ENCODE peak calls at places on chromosomes 5 and 9, in nine cellular contexts. X is hepatocyte, K is Karpas-422, L is neuronal stem cell, Z is astrocyte, A is neural progenitor cell, Y is PC-9, J is H9, M is keratinocyte. F is an unnamed sample.

GRCh38 chr5:169686137-169686536 is 49.1 kb downstream of the DOCK2 start:
- DNase-seq in M (no peak), L (no peak), K (peak; percentile 61), A (no peak), Y (no peak), J (no peak), X (no peak), Z (no peak), F (no peak)

GRCh38 chr5:147887026-147887627 is 8.6 kb downstream of the SCGB3A2 start:
- DNase-seq in X (peak; percentile 55), L (no peak), A (peak; percentile 23), J (no peak), K (peak; percentile 77), Z (no peak), Y (peak; percentile 27), M (no peak), F (no peak)

GRCh38 chr5:172505403-172505759 is 51.1 kb upstream of the SH3PXD2B start:
- DNase-seq in Z (no peak), J (peak; percentile 8), Y (no peak), K (no peak), X (no peak), L (no peak), M (no peak), A (no peak), F (no peak)

GRCh38 chr9:135961277-135961705 is at the start of gene UBAC1:
- DNase-seq in Z (peak; percentile 86), L (peak; percentile 94), K (peak; percentile 99), Y (peak; percentile 87), X (peak; percentile 97), J (peak; percentile 96), A (peak; percentile 98), M (peak; percentile 49), F (peak; percentile 94)

GRCh38 chr9:70258692-70259511 is at the start of gene SMC5:
- DNase-seq in M (peak; percentile 61), A (peak; percentile 93), L (peak; percentile 89), K (peak; percentile 96), J (peak; percentile 90), X (peak; percentile 97), Y (peak; percentile 95), Z (peak; percentile 88), F (peak; percentile 93)

GRCh38 chr5:150210644-150211043 is 20.8 kb downstream of the SLC6A7 start:
- DNase-seq in K (no peak), M (no peak), Y (no peak), X (no peak), A (no peak), J (no peak), Z (no peak), L (no peak), F (no peak)

GRCh38 chr5:135113323-135113722 is 79.3 kb upstream of the PITX1 start:
- DNase-seq in K (no peak), J (no peak), M (no peak), Y (no peak), Z (no peak), A (no peak), X (no peak), L (no peak), F (no peak)

GRCh38 chr5:133006653-133007052 is 19.7 kb downstream of the ZCCHC10 start:
- DNase-seq in M (no peak), L (no peak), X (no peak), Z (peak; percentile 11), K (no peak), Y (no peak), J (no peak), A (no peak), F (no peak)

GRCh38 chr5:83345423-83345822 is 126.1 kb upstream of the VCAN start:
- DNase-seq in K (no peak), L (no peak), A (no peak), Z (no peak), M (no peak), J (no peak), X (no peak), Y (no peak), F (no peak)

GRCh38 chr9:106773750-106774149 is 89.2 kb upstream of the ZNF462 start:
- DNase-seq in L (no peak), J (no peak), K (no peak), X (no peak), A (no peak), Z (no peak), Y (no peak), M (peak; percentile 26), F (no peak)
- H2AFZ ChIP-seq in L (no peak overlapping the region), J (no peak overlapping the region), K (no peak overlapping the region), X (no peak overlapping the region), A (no peak overlapping the region), Z (no peak overlapping the region), Y (no peak overlapping the region), M (peak overlapping the region; percentile 55), F (no peak overlapping the region)

DNA sequence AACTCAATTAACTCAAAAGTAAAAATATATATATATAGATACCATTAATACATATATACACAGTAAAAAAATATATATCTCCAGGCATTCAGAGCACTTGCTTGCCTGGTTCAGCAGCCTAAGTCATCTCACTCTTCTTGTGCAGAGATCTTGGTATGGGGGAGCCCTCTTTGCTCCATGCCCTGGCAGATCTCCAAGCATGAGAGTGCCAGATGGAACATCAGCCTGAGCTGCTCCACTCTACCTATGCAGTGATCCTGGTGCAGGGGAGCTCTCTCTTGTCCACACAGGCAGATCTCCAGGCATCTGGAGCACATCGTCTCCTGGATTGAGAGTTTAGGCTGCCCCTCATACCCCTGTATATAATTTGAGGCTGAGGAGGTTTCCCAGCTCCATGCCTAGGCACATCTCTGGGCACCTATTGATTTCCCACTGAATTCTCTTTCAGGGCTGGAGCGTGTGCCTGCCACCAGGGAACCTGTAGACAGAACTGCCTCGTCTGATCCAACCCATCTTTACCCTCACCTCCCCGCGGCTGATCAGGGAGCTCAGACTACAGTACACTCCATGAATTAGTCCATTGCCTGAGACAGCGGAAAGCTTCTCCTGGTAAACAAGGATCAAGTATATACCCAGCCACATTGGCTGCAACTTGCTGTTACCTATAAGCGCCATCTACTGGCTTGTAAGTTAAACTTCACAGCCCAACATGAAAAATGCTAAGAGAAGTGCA is 342.4 kb upstream of the GRIA1 start:
- DNase-seq in A (peak; percentile 82), K (peak; percentile 71), X (peak; percentile 79), M (no peak), J (peak; percentile 58), Z (peak; percentile 54), Y (peak; percentile 1), L (peak; percentile 20), F (peak; percentile 49)
- H2AFZ ChIP-seq in A (peak overlapping the region; percentile 60), K (no peak overlapping the region), X (no peak overlapping the region), M (peak overlapping the region; percentile 60), J (no peak overlapping the region), Z (no peak overlapping the region), Y (no peak overlapping the region), L (no peak overlapping the region), F (no peak overlapping the region)

DNA sequence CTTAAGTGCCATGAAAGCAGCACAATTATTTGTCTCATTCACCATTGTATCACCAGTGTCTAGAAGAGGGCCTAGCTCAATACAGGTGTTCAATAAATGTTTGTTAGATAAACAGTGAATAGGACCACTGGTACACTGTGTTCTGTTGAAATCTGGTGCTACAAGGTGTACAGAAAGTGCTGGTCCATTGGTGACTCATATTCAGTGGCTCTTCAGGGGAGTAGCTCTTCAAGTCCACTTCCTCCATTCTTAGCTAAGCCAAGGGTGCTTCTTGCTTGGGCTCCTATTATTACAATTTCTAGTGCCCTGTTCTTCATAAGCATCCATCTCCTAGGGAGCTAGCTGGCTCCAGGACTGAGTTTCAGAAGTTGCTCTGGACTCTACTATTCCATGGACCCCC is 6.4 kb upstream of the FCHO2 start:
- DNase-seq in L (no peak), X (no peak), Z (no peak), K (no peak), M (no peak), Y (no peak), A (no peak), J (no peak), F (no peak)
- H2AFZ ChIP-seq in L (no peak overlapping the region), X (no peak overlapping the region), Z (no peak overlapping the region), K (no peak overlapping the region), M (no peak overlapping the region), Y (no peak overlapping the region), A (no peak overlapping the region), J (no peak overlapping the region), F (no peak overlapping the region)

GRCh38 chr5:138273834-138274188 is 610 bp downstream of the GFRA3 start:
- DNase-seq in K (no peak), J (no peak), M (no peak), X (no peak), Z (no peak), A (no peak), Y (no peak), L (no peak), F (no peak)

GRCh38 chr5:138275895-138276294 is 1.5 kb upstream of the GFRA3 start:
- DNase-seq in Y (no peak), M (no peak), J (no peak), A (no peak), K (no peak), X (no peak), Z (no peak), L (no peak), F (no peak)

GRCh38 chr5:138272681-138273080 is 1.7 kb downstream of the GFRA3 start:
- DNase-seq in K (no peak), M (no peak), L (no peak), J (no peak), Y (no peak), X (no peak), A (no peak), Z (no peak), F (no peak)

GRCh38 chr5:138275379-138275782 is 960 bp upstream of the GFRA3 start:
- DNase-seq in L (no peak), M (no peak), X (peak; percentile 23), J (no peak), Z (no peak), A (no peak), Y (no peak), K (no peak), F (no peak)

DNA sequence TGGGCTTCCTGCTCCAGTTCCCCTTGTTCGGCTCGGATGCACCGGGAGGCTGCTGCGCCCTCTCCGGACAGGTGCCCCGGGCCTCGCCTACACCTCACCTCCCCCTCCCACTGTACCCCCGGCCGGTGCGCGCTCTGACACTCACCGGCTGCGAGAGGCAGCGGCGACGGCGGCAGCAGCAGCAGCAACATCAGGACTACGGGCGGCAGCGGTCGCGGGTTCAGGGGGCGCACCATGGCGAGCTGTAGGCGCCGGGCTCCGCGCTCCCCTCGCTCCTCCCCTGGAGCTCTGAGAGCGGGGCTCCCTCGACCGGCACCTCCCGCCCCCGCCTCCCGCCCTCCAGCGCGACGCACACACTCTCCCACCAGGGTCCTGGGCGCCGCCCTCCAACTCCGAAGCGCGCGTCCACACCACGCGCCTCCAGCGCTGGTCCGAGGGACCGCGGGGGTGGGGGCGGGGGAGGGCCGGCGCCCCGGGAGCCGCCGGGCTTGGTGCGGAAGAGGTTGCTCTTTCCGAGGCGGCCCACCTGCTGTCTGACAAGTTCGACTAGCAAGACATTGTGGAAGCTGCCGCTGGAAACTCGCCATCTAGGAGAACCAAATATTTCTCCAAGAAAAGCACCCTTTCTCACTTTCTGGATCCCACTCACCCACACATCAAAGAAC is at the start of gene GFRA3:
- DNase-seq in J (peak; percentile 57), A (peak; percentile 66), X (peak; percentile 28), M (no peak), K (no peak), Z (no peak), L (peak; percentile 43), Y (no peak), F (no peak)
- H2AFZ ChIP-seq in J (no peak within 1 kb of the TSS), A (peak within 1 kb of the TSS; percentile 80), X (peak within 1 kb of the TSS; percentile 65), M (no peak within 1 kb of the TSS), K (no peak within 1 kb of the TSS), Z (peak within 1 kb of the TSS; percentile 76), L (peak within 1 kb of the TSS; percentile 93), Y (no peak within 1 kb of the TSS), F (no peak within 1 kb of the TSS)

GRCh38 chr5:118557103-118557805 is 431.1 kb downstream of the DTWD2 start:
- DNase-seq in X (peak; percentile 21), L (no peak), Y (no peak), Z (no peak), M (no peak), K (no peak), J (no peak), A (no peak), F (peak; percentile 78)
- H2AFZ ChIP-seq in X (peak overlapping the region; percentile 47), L (peak overlapping the region; percentile 54), Y (no peak overlapping the region), Z (no peak overlapping the region), M (no peak overlapping the region), K (no peak overlapping the region), J (no peak overlapping the region), A (peak overlapping the region; percentile 54), F (no peak overlapping the region)

F was measured in fibroblast of lung.